ENCODE peak calls at places on chromosomes 16 and 17, in eight cellular contexts. W is activated naive CD4-positive, alpha-beta T cell treated with anti-CD3 and anti-CD28 coated beads for 36 hours; P is activated T-cell treated with anti-CD3 and anti-CD28 coated beads for 1 hour; R is CD8-positive, alpha-beta memory T cell; H is AML-193; A is cardiac septum; O is left ventricle myocardium inferior; U is breast epithelium. J is an unnamed sample.

GRCh38 chr17:13076905-13077304 is 59.1 kb upstream of the ELAC2 start:
- DNase-seq in W (no peak), P (no peak), R (no peak), H (no peak), A (no peak), O (no peak), U (no peak), J (no peak)

GRCh38 chr16:74141015-74141414 is 155.6 kb upstream of the PSMD7 start:
- DNase-seq in W (no peak), P (no peak), R (no peak), H (no peak), A (no peak), O (no peak), U (no peak), J (no peak)

GRCh38 chr16:85627102-85627834 is 14.1 kb downstream of the GSE1 start:
- DNase-seq in W (no peak), P (no peak), R (peak), H (no peak), A (no peak), O (no peak), U (no peak), J (no peak)

GRCh38 chr16:1263591-1264216 is 7.8 kb downstream of the TPSD1 start:
- DNase-seq in W (no peak), P (no peak), R (no peak), H (no peak), A (no peak), O (no peak), U (no peak), J (no peak)

GRCh38 chr16:48188449-48189102 is 32.8 kb upstream of the ABCC12 start:
- DNase-seq in W (no peak), P (no peak), R (no peak), H (peak), A (no peak), O (no peak), U (no peak), J (no peak)

GRCh38 chr16:84275562-84276151 is 19.0 kb upstream of the WFDC1 start:
- DNase-seq in W (no peak), P (no peak), R (no peak), H (no peak), A (no peak), O (no peak), U (no peak), J (no peak)

GRCh38 chr16:57574646-57575467 is 32.4 kb downstream of the ADGRG5 start:
- DNase-seq in W (no peak), P (no peak), R (no peak), H (no peak), A (no peak), O (no peak), U (no peak), J (no peak)

GRCh38 chr16:11585460-11586374 is 1.0 kb downstream of the LITAF start:
- DNase-seq in W (peak), P (peak), R (peak), H (peak), A (no peak), O (peak), U (no peak), J (no peak)

GRCh38 chr17:17081304-17081940 is 39.2 kb downstream of the MPRIP start:
- DNase-seq in W (no peak), P (no peak), R (no peak), H (no peak), A (peak), O (no peak), U (peak), J (no peak)

GRCh38 chr17:3740611-3741073 is 16.9 kb downstream of the HASPIN start:
- DNase-seq in W (peak), P (no peak), R (peak), H (no peak), A (no peak), O (no peak), U (no peak), J (no peak)

GRCh38 chr16:1414532-1415265 is at the start of gene UNKL:
- DNase-seq in W (peak), P (peak), R (peak), H (peak), A (peak), O (peak), U (no peak), J (no peak)

GRCh38 chr17:2094891-2095535 is 40.1 kb downstream of the HIC1 start:
- DNase-seq in W (no peak), P (no peak), R (no peak), H (no peak), A (peak), O (peak), U (peak), J (no peak)

GRCh38 chr16:89552329-89552728 is 8.2 kb upstream of the RPL13 start:
- DNase-seq in W (no peak), P (no peak), R (no peak), H (no peak), A (no peak), O (no peak), U (no peak), J (no peak)

GRCh38 chr17:74759941-74760340 is 11.5 kb downstream of the NHERF1 start:
- DNase-seq in W (no peak), P (no peak), R (no peak), H (no peak), A (no peak), O (no peak), U (peak), J (no peak)

GRCh38 chr16:7363397-7364053 is 30.9 kb downstream of the RBFOX1 start:
- DNase-seq in W (no peak), P (no peak), R (no peak), H (no peak), A (no peak), O (peak), U (no peak), J (no peak)

GRCh38 chr17:49180303-49180702 is 30.1 kb downstream of the GNGT2 start:
- DNase-seq in W (peak), P (peak), R (peak), H (peak), A (peak), O (peak), U (peak), J (peak)

GRCh38 chr16:86956437-86956836 is 360.8 kb downstream of the C16orf95 start:
- DNase-seq in W (peak), P (no peak), R (no peak), H (no peak), A (no peak), O (no peak), U (no peak), J (no peak)

GRCh38 chr17:2815781-2816185 is 19.5 kb downstream of the RAP1GAP2 start:
- DNase-seq in W (no peak), P (no peak), R (no peak), H (no peak), A (no peak), O (no peak), U (no peak), J (no peak)

GRCh38 chr17:27603870-27604794 is 26.9 kb upstream of the LGALS9 start:
- DNase-seq in W (no peak), P (no peak), R (no peak), H (no peak), A (no peak), O (no peak), U (no peak), J (no peak)

GRCh38 chr17:19714542-19715411 is 1.6 kb downstream of the SLC47A2 start:
- DNase-seq in W (no peak), P (no peak), R (no peak), H (no peak), A (no peak), O (no peak), U (no peak), J (no peak)

GRCh38 chr16:79628501-79628975 is 28.0 kb upstream of the MAF start:
- DNase-seq in W (peak), P (peak), R (no peak), H (no peak), A (no peak), O (no peak), U (no peak), J (peak)

GRCh38 chr17:75998327-75998795 is 2.3 kb upstream of the CDK3 start:
- DNase-seq in W (no peak), P (no peak), R (no peak), H (no peak), A (no peak), O (no peak), U (no peak), J (no peak)

GRCh38 chr16:12009922-12010321 is 33.4 kb downstream of the SNX29 start:
- DNase-seq in W (peak), P (no peak), R (no peak), H (no peak), A (no peak), O (no peak), U (no peak), J (no peak)

GRCh38 chr17:15456972-15457722 is 10.3 kb downstream of the CDRT4 start:
- DNase-seq in W (no peak), P (no peak), R (no peak), H (no peak), A (no peak), O (peak), U (peak), J (peak)

GRCh38 chr17:76710863-76711611 is at the start of gene MXRA7:
- DNase-seq in W (peak), P (peak), R (peak), H (no peak), A (peak), O (peak), U (no peak), J (no peak)

GRCh38 chr17:49890077-49890821 is 42.4 kb upstream of the TAC4 start:
- DNase-seq in W (no peak), P (no peak), R (no peak), H (no peak), A (no peak), O (peak), U (no peak), J (no peak)

GRCh38 chr16:88292007-88292940 is 90.5 kb upstream of the ZNF469 start:
- DNase-seq in W (no peak), P (no peak), R (no peak), H (no peak), A (no peak), O (peak), U (no peak), J (no peak)

J was measured in kidney glomerular epithelial cell.